ENCODE peak calls at places on chromosome 19, in five cellular contexts. K is SK-N-SH, X is IMR-90, H is K562, W is A549. C is an unnamed sample.
A peak's percentile ranks its signal among the peaks of the same experiment; 100 is the strongest.

GRCh38 chr19:43438291-43439162 is 23.8 kb downstream of the TEX101 start:
- DNase-seq in K (peak; percentile 80), X (peak; percentile 67), H (no peak), W (peak; percentile 59), C (no peak)

GRCh38 chr19:2494084-2494446 is 18.1 kb downstream of the GADD45B start:
- DNase-seq in K (peak; percentile 75), X (peak; percentile 65), H (no peak), W (peak; percentile 55), C (no peak)

GRCh38 chr19:31066385-31066784 is 282.9 kb downstream of the TSHZ3 start:
- DNase-seq in K (no peak), X (peak; percentile 78), H (no peak), W (peak; percentile 64), C (no peak)

GRCh38 chr19:18254546-18255500 is 19.4 kb downstream of the IQCN start:
- DNase-seq in K (no peak), X (no peak), H (no peak), W (no peak), C (no peak)

GRCh38 chr19:5246554-5247155 is 94.0 kb downstream of the PTPRS start:
- DNase-seq in K (no peak), X (no peak), H (no peak), W (no peak), C (no peak)

GRCh38 chr19:53977991-53978731 is 13.3 kb upstream of the CACNG6 start:
- DNase-seq in K (peak; percentile 93), X (peak; percentile 84), H (peak; percentile 20), W (peak; percentile 100), C (no peak)

GRCh38 chr19:45179063-45179847 is 671 bp downstream of the BLOC1S3 start:
- DNase-seq in K (peak; percentile 66), X (peak; percentile 17), H (peak; percentile 84), W (no peak), C (no peak)

GRCh38 chr19:2475018-2475701 is 767 bp upstream of the GADD45B start:
- DNase-seq in K (peak; percentile 54), X (peak; percentile 48), H (peak; percentile 49), W (peak; percentile 76), C (no peak)

GRCh38 chr19:42152876-42153275 is 20.6 kb upstream of the POU2F2 start:
- DNase-seq in K (peak; percentile 26), X (no peak), H (no peak), W (no peak), C (no peak)

GRCh38 chr19:18687740-18688465 is 4.4 kb downstream of the CRTC1 start:
- DNase-seq in K (no peak), X (no peak), H (peak; percentile 42), W (no peak), C (no peak)

GRCh38 chr19:50663280-50663790 is 14.1 kb downstream of the C19orf81 start:
- DNase-seq in K (peak; percentile 64), X (no peak), H (peak; percentile 41), W (peak; percentile 78), C (no peak)

GRCh38 chr19:35114656-35115537 is 726 bp upstream of the FXYD3 start:
- DNase-seq in K (peak; percentile 92), X (peak; percentile 27), H (peak; percentile 81), W (peak; percentile 74), C (no peak)

GRCh38 chr19:58569943-58570670 is 3.0 kb downstream of the MZF1 start:
- DNase-seq in K (no peak), X (no peak), H (no peak), W (no peak), C (no peak)

GRCh38 chr19:18392417-18392816 is 5.0 kb downstream of the LRRC25 start:
- DNase-seq in K (no peak), X (no peak), H (peak; percentile 65), W (no peak), C (no peak)

GRCh38 chr19:2476451-2477140 is 669 bp downstream of the GADD45B start:
- DNase-seq in K (peak; percentile 66), X (peak; percentile 74), H (no peak), W (peak; percentile 57), C (no peak)

GRCh38 chr19:48424694-48425219 is 21.0 kb upstream of the GRWD1 start:
- DNase-seq in K (no peak), X (peak; percentile 72), H (peak; percentile 75), W (peak; percentile 87), C (no peak)

GRCh38 chr19:928471-929259 is 2.8 kb downstream of the ARID3A start:
- DNase-seq in K (no peak), X (no peak), H (no peak), W (peak; percentile 41), C (no peak)

GRCh38 chr19:46101293-46101692 is 23.2 kb downstream of the IGFL3 start:
- DNase-seq in K (no peak), X (no peak), H (no peak), W (no peak), C (no peak)

GRCh38 chr19:1843646-1844394 is 4.5 kb downstream of the REXO1 start:
- DNase-seq in K (no peak), X (no peak), H (no peak), W (no peak), C (no peak)

DNA sequence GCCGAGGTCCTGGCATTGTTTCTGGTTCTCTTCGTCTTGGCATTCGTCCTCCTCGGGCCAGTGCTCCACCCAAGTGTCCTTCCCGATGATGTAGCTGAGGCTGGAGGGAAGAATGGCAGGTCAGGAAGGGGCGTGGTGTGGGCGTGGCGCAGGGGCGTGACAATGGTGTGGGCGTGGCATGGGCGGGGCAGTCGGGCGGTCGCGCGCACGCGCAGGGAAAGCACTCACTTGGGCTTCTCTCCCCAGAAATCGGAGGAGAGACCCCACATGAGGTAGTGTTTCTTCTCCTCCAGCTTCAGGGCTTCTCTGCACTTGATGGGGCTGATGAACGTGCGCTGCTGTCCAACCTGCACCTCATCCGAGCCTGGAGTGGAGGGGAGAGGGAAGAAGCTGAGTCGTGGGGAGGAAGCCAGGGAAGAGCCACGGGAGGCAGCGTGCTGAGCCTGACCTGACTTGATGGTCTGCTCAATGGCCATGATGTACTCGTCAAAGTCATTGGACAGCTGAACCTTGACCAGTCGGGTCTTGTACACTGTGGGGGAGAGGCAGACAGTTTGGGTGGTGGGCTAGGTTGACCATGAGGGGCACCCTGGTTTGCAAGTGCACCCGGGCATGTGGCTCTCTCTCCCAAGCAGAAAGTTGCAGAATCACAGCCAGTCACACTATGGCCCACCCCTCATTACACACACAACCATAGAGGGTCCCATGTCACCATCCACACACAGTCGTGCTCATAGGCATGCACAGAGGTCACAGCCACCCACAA is 8.1 kb upstream of the TNFSF14 start:
- DNase-seq in K (peak; percentile 44), X (no peak), H (peak; percentile 86), W (peak; percentile 18), C (no peak)
- TF ChIP-seq RCOR1 in K (no peak), X (no peak), H (no peak), W (no peak), C (no peak)

GRCh38 chr19:3538965-3539742 is at the start of gene TEKTIP1:
- DNase-seq in K (no peak), X (no peak), H (peak; percentile 58), W (peak; percentile 45), C (no peak)
- TF ChIP-seq RCOR1 in K (no peak), X (no peak), H (no peak), W (no peak), C (no peak)

GRCh38 chr19:40217027-40217810 is 965 bp downstream of the TTC9B start:
- DNase-seq in K (peak; percentile 81), X (no peak), H (peak; percentile 80), W (peak; percentile 75), C (no peak)
- TF ChIP-seq RCOR1 in K (no peak), X (no peak), H (no peak), W (no peak), C (no peak)

GRCh38 chr19:7915250-7916136 is 863 bp downstream of the TGFBR3L start:
- DNase-seq in K (no peak), X (no peak), H (no peak), W (no peak), C (no peak)
- TF ChIP-seq RCOR1 in K (no peak), X (no peak), H (no peak), W (no peak), C (no peak)

C was measured in GM12878.